ENCODE peak calls at places on chromosomes 13 and 19, in ten cellular contexts. One of them, this sample, is unnamed.

GRCh38 chr19:6213696-6214585 is 65.8 kb downstream of the MLLT1 start:
- DNase-seq in stromal cell of bone marrow: no peak
- DNase-seq in pulmonary artery endothelial cell: no peak
- DNase-seq in NCI-H748 treated with DMSO at 0.1 percent for 48 hours: no peak
- DNase-seq in activated CD4-positive, alpha-beta T cell treated with anti-CD3 and anti-CD28 coated beads, Interleukin-2, amount 50 U/mL, for 1 hour: no peak
- DNase-seq in mucosa of descending colon: no peak
- DNase-seq in thoracic aorta: no peak
- DNase-seq in cardiac muscle cell: no peak
- DNase-seq in activated naive CD4-positive, alpha-beta T cell: no peak
- DNase-seq in T-helper 2 cell: no peak
- DNase-seq in this sample: no peak

GRCh38 chr19:49064768-49065611 is at the start of gene NTF4:
- DNase-seq in stromal cell of bone marrow: no peak
- DNase-seq in cardiac muscle cell: peak
- DNase-seq in activated CD4-positive, alpha-beta T cell treated with anti-CD3 and anti-CD28 coated beads, Interleukin-2, amount 50 U/mL, for 1 hour: no peak
- DNase-seq in pulmonary artery endothelial cell: no peak
- DNase-seq in mucosa of descending colon: peak
- DNase-seq in NCI-H748 treated with DMSO at 0.1 percent for 48 hours: no peak
- DNase-seq in activated naive CD4-positive, alpha-beta T cell: no peak
- DNase-seq in T-helper 2 cell: no peak
- DNase-seq in thoracic aorta: no peak
- DNase-seq in this sample: no peak

GRCh38 chr13:50365683-50366391 is 350.6 kb downstream of the KCNRG start:
- DNase-seq in stromal cell of bone marrow: no peak
- DNase-seq in T-helper 2 cell: peak
- DNase-seq in activated naive CD4-positive, alpha-beta T cell: no peak
- DNase-seq in pulmonary artery endothelial cell: no peak
- DNase-seq in mucosa of descending colon: no peak
- DNase-seq in cardiac muscle cell: no peak
- DNase-seq in NCI-H748 treated with DMSO at 0.1 percent for 48 hours: peak
- DNase-seq in thoracic aorta: no peak
- DNase-seq in activated CD4-positive, alpha-beta T cell treated with anti-CD3 and anti-CD28 coated beads, Interleukin-2, amount 50 U/mL, for 1 hour: peak
- DNase-seq in this sample: peak

GRCh38 chr13:52846567-52847321 is 1.7 kb downstream of the PCDH8 start:
- DNase-seq in activated CD4-positive, alpha-beta T cell treated with anti-CD3 and anti-CD28 coated beads, Interleukin-2, amount 50 U/mL, for 1 hour: no peak
- DNase-seq in mucosa of descending colon: peak
- DNase-seq in cardiac muscle cell: peak
- DNase-seq in NCI-H748 treated with DMSO at 0.1 percent for 48 hours: no peak
- DNase-seq in activated naive CD4-positive, alpha-beta T cell: no peak
- DNase-seq in pulmonary artery endothelial cell: no peak
- DNase-seq in T-helper 2 cell: peak
- DNase-seq in stromal cell of bone marrow: no peak
- DNase-seq in thoracic aorta: no peak
- DNase-seq in this sample: no peak

GRCh38 chr19:18878858-18879578 is 16.9 kb downstream of the CERS1 start:
- DNase-seq in NCI-H748 treated with DMSO at 0.1 percent for 48 hours: no peak
- DNase-seq in stromal cell of bone marrow: no peak
- DNase-seq in activated CD4-positive, alpha-beta T cell treated with anti-CD3 and anti-CD28 coated beads, Interleukin-2, amount 50 U/mL, for 1 hour: no peak
- DNase-seq in T-helper 2 cell: no peak
- DNase-seq in mucosa of descending colon: no peak
- DNase-seq in activated naive CD4-positive, alpha-beta T cell: no peak
- DNase-seq in thoracic aorta: no peak
- DNase-seq in cardiac muscle cell: no peak
- DNase-seq in pulmonary artery endothelial cell: no peak
- DNase-seq in this sample: no peak

GRCh38 chr13:98539655-98540054 is 37.3 kb downstream of the STK24 start:
- DNase-seq in mucosa of descending colon: no peak
- DNase-seq in activated CD4-positive, alpha-beta T cell treated with anti-CD3 and anti-CD28 coated beads, Interleukin-2, amount 50 U/mL, for 1 hour: no peak
- DNase-seq in thoracic aorta: no peak
- DNase-seq in pulmonary artery endothelial cell: no peak
- DNase-seq in cardiac muscle cell: no peak
- DNase-seq in activated naive CD4-positive, alpha-beta T cell: no peak
- DNase-seq in stromal cell of bone marrow: no peak
- DNase-seq in NCI-H748 treated with DMSO at 0.1 percent for 48 hours: no peak
- DNase-seq in T-helper 2 cell: no peak
- DNase-seq in this sample: no peak

GRCh38 chr13:24176351-24177101 is 16.0 kb downstream of the SPATA13 start:
- DNase-seq in cardiac muscle cell: no peak
- DNase-seq in pulmonary artery endothelial cell: no peak
- DNase-seq in activated naive CD4-positive, alpha-beta T cell: no peak
- DNase-seq in NCI-H748 treated with DMSO at 0.1 percent for 48 hours: no peak
- DNase-seq in thoracic aorta: no peak
- DNase-seq in mucosa of descending colon: no peak
- DNase-seq in stromal cell of bone marrow: no peak
- DNase-seq in activated CD4-positive, alpha-beta T cell treated with anti-CD3 and anti-CD28 coated beads, Interleukin-2, amount 50 U/mL, for 1 hour: no peak
- DNase-seq in T-helper 2 cell: no peak
- DNase-seq in this sample: no peak

GRCh38 chr19:3338541-3339181 is 27.7 kb upstream of the NFIC start:
- DNase-seq in mucosa of descending colon: peak
- DNase-seq in NCI-H748 treated with DMSO at 0.1 percent for 48 hours: no peak
- DNase-seq in pulmonary artery endothelial cell: no peak
- DNase-seq in thoracic aorta: no peak
- DNase-seq in cardiac muscle cell: no peak
- DNase-seq in stromal cell of bone marrow: no peak
- DNase-seq in T-helper 2 cell: peak
- DNase-seq in activated naive CD4-positive, alpha-beta T cell: peak
- DNase-seq in activated CD4-positive, alpha-beta T cell treated with anti-CD3 and anti-CD28 coated beads, Interleukin-2, amount 50 U/mL, for 1 hour: peak
- DNase-seq in this sample: peak

GRCh38 chr13:73341748-73342147 is 282.9 kb downstream of the KLF5 start:
- DNase-seq in pulmonary artery endothelial cell: no peak
- DNase-seq in activated naive CD4-positive, alpha-beta T cell: no peak
- DNase-seq in T-helper 2 cell: no peak
- DNase-seq in mucosa of descending colon: no peak
- DNase-seq in cardiac muscle cell: no peak
- DNase-seq in NCI-H748 treated with DMSO at 0.1 percent for 48 hours: no peak
- DNase-seq in activated CD4-positive, alpha-beta T cell treated with anti-CD3 and anti-CD28 coated beads, Interleukin-2, amount 50 U/mL, for 1 hour: no peak
- DNase-seq in thoracic aorta: no peak
- DNase-seq in stromal cell of bone marrow: no peak
- DNase-seq in this sample: no peak

GRCh38 chr13:113238542-113238941 is 29.1 kb downstream of the CUL4A start:
- DNase-seq in T-helper 2 cell: no peak
- DNase-seq in activated CD4-positive, alpha-beta T cell treated with anti-CD3 and anti-CD28 coated beads, Interleukin-2, amount 50 U/mL, for 1 hour: no peak
- DNase-seq in stromal cell of bone marrow: no peak
- DNase-seq in activated naive CD4-positive, alpha-beta T cell: no peak
- DNase-seq in mucosa of descending colon: no peak
- DNase-seq in NCI-H748 treated with DMSO at 0.1 percent for 48 hours: no peak
- DNase-seq in thoracic aorta: no peak
- DNase-seq in pulmonary artery endothelial cell: no peak
- DNase-seq in cardiac muscle cell: no peak
- DNase-seq in this sample: no peak

This sample was measured in activated T-helper 1 cell treated with anti-CD3 and anti-CD28 coated beads, Interleukin-2, amount 50 U/mL, for 16 hours.